ENCODE peak calls at places on chromosomes 16 and 17, in nine cellular contexts. Z, X, T, K, J, W, E, Q and P are unnamed samples.
A peak's percentile ranks its signal among the peaks of the same experiment; 100 is the strongest.

GRCh38 chr17:70205386-70205785 is 36.1 kb downstream of the KCNJ2 start:
- DNase-seq in E (no peak), W (no peak), J (no peak), Z (no peak), X (no peak), Q (no peak), T (no peak), K (peak; percentile 45), P (no peak)

GRCh38 chr17:64326420-64327054 is 63.5 kb upstream of the TEX2 start:
- DNase-seq in T (peak; percentile 92), Q (peak; percentile 18), J (peak; percentile 81), W (peak; percentile 89), K (no peak), Z (peak; percentile 70), E (peak; percentile 57), X (peak; percentile 16), P (peak; percentile 95)

GRCh38 chr16:17447273-17447672 is 23.5 kb downstream of the XYLT1 start:
- DNase-seq in X (no peak), J (no peak), Z (no peak), T (no peak), K (no peak), E (no peak), W (no peak), Q (no peak), P (no peak)

GRCh38 chr16:2016407-2016922 is 3.1 kb upstream of the NPW start:
- DNase-seq in X (no peak), E (no peak), K (peak; percentile 63), W (no peak), J (no peak), T (no peak), Q (no peak), Z (no peak), P (no peak)

GRCh38 chr17:76865174-76865573 is 3.0 kb upstream of the MGAT5B start:
- DNase-seq in X (no peak), Z (no peak), W (no peak), J (no peak), E (no peak), Q (no peak), T (no peak), K (no peak), P (no peak)

GRCh38 chr16:30650369-30651123 is at the start of gene PRR14:
- DNase-seq in E (peak; percentile 89), Z (peak; percentile 100), T (peak; percentile 100), W (peak; percentile 100), X (peak; percentile 100), K (peak; percentile 99), J (peak; percentile 100), Q (peak; percentile 100), P (peak; percentile 100)

GRCh38 chr17:16977932-16978331 is 6.0 kb upstream of the TNFRSF13B start:
- DNase-seq in J (peak; percentile 17), K (no peak), Q (no peak), E (peak; percentile 35), X (no peak), Z (no peak), T (no peak), W (no peak), P (peak; percentile 21)

GRCh38 chr16:29806096-29806579 is at the start of gene MAZ:
- DNase-seq in Q (no peak), J (no peak), X (no peak), Z (no peak), E (no peak), K (no peak), W (no peak), T (no peak), P (no peak)

GRCh38 chr16:19443659-19444058 is 26.0 kb downstream of the TMC5 start:
- DNase-seq in E (no peak), X (no peak), K (no peak), W (no peak), Z (no peak), J (no peak), T (no peak), Q (no peak), P (no peak)

GRCh38 chr16:19436540-19436939 is 18.9 kb downstream of the TMC5 start:
- DNase-seq in E (no peak), Z (no peak), J (no peak), X (no peak), W (no peak), T (no peak), K (no peak), Q (no peak), P (no peak)

GRCh38 chr16:19437280-19437679 is 19.6 kb downstream of the TMC5 start:
- DNase-seq in Q (no peak), Z (no peak), E (no peak), T (no peak), K (peak; percentile 70), X (no peak), W (no peak), J (no peak), P (no peak)

GRCh38 chr16:19438739-19439138 is 21.1 kb downstream of the TMC5 start:
- DNase-seq in K (no peak), J (no peak), Q (no peak), T (no peak), W (no peak), E (no peak), Z (no peak), X (no peak), P (no peak)

DNA sequence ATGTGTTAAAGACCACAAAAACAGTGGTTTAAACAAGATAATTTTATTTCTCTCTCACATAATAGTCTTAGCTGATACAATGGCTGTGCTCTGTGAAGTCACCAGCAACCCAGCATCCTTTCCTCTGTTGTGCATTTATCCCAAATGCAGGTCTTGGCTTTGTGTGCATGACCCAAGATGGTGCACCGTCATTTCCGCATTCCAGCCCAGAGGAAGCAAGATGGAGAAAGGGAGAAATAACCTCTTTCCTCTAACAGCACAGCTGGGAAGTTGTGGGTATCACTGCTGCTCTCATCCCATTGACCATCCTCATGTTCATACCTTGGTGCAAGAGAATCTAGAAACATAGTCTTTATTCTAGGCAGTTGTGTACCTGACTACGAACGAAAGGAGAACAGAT is 21.8 kb downstream of the TMC5 start:
- DNase-seq in E (no peak), K (no peak), W (no peak), Q (no peak), Z (no peak), T (no peak), J (no peak), X (no peak), P (no peak)
- H3K4me3 ChIP-seq in E (no peak overlapping the region), K (no peak overlapping the region), W (no peak overlapping the region), Q (no peak overlapping the region), Z (no peak overlapping the region), T (no peak overlapping the region), J (no peak overlapping the region), X (no peak overlapping the region), P (no peak overlapping the region)

GRCh38 chr17:45146166-45146565 is 2.1 kb upstream of the HEXIM1 start:
- DNase-seq in W (no peak), Q (no peak), K (no peak), E (no peak), T (no peak), J (peak; percentile 71), X (no peak), Z (peak; percentile 66), P (no peak)

GRCh38 chr17:45144199-45145034 is 3.9 kb upstream of the HEXIM1 start:
- DNase-seq in K (no peak), W (peak; percentile 81), Q (peak; percentile 69), J (peak; percentile 86), T (peak; percentile 39), Z (peak; percentile 73), X (peak; percentile 56), E (no peak), P (no peak)

GRCh38 chr17:45143767-45144198 is 4.5 kb upstream of the HEXIM1 start:
- DNase-seq in J (peak; percentile 98), Z (peak; percentile 87), E (no peak), W (peak; percentile 84), K (no peak), X (peak; percentile 89), Q (peak; percentile 78), T (peak; percentile 95), P (peak; percentile 98)

GRCh38 chr17:45145035-45145389 is 3.3 kb upstream of the HEXIM1 start:
- DNase-seq in W (no peak), J (peak; percentile 66), Q (no peak), X (no peak), E (no peak), K (no peak), Z (no peak), T (no peak), P (no peak)

GRCh38 chr17:45143101-45143670 is 5.1 kb upstream of the HEXIM1 start:
- DNase-seq in T (no peak), Q (no peak), Z (no peak), K (no peak), X (no peak), W (no peak), E (no peak), J (no peak), P (no peak)
- H3K4me3 ChIP-seq in T (peak overlapping the region; percentile 57), Q (peak overlapping the region; percentile 54), Z (no peak overlapping the region), K (no peak overlapping the region), X (peak overlapping the region; percentile 42), W (peak overlapping the region; percentile 51), E (no peak overlapping the region), J (peak overlapping the region; percentile 54), P (no peak overlapping the region)

GRCh38 chr16:66304961-66305360 is 61.5 kb upstream of the CDH5 start:
- DNase-seq in E (no peak), K (no peak), T (no peak), X (no peak), Z (no peak), Q (no peak), J (peak; percentile 46), W (no peak), P (peak; percentile 71)

GRCh38 chr16:66300501-66300900 is 66.0 kb upstream of the CDH5 start:
- DNase-seq in Z (no peak), T (no peak), Q (no peak), E (no peak), X (no peak), W (no peak), J (peak; percentile 15), K (no peak), P (peak; percentile 52)

GRCh38 chr16:66308096-66308495 is 58.4 kb upstream of the CDH5 start:
- DNase-seq in X (no peak), E (no peak), Z (no peak), T (peak; percentile 7), Q (no peak), K (no peak), W (no peak), J (no peak), P (no peak)

GRCh38 chr16:66306366-66307150 is 59.9 kb upstream of the CDH5 start:
- DNase-seq in W (no peak), Z (no peak), J (peak; percentile 24), Q (no peak), X (no peak), K (no peak), E (no peak), T (no peak), P (no peak)

DNA sequence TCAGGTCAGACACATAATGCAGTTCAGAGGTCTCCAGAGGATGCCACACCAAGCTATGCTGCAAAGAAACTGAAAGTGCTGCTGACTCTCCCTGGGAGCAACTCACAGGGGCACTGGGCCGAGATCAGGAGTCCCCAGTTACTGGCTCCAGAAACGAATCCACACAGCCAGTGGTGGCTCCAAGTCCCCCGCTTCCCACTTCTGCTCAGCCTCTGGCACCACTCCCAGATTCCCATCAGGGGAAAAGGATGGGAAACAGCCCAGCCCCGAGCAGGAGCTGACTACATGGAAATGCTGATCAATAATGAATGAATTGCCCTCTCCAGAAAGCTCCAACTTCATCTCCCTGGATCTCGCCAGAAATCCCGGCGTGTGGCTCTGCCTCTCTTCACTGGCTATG is 62.3 kb upstream of the CDH5 start:
- DNase-seq in J (no peak), Z (no peak), Q (no peak), K (no peak), E (no peak), T (no peak), X (no peak), W (no peak), P (peak; percentile 76)
- H3K4me3 ChIP-seq in J (no peak overlapping the region), Z (no peak overlapping the region), Q (no peak overlapping the region), K (no peak overlapping the region), E (no peak overlapping the region), T (no peak overlapping the region), X (no peak overlapping the region), W (no peak overlapping the region), P (no peak overlapping the region)

GRCh38 chr16:14511798-14512131 is 118.3 kb downstream of the PARN start:
- DNase-seq in E (no peak), Z (no peak), Q (no peak), W (no peak), K (no peak), T (no peak), J (no peak), X (no peak), P (no peak)

GRCh38 chr16:14509055-14509454 is 121.0 kb downstream of the PARN start:
- DNase-seq in X (no peak), E (no peak), K (no peak), W (no peak), J (no peak), T (no peak), Q (no peak), Z (no peak), P (no peak)

GRCh38 chr16:14510581-14510938 is 119.5 kb downstream of the PARN start:
- DNase-seq in J (no peak), Q (no peak), K (no peak), Z (no peak), W (no peak), E (no peak), T (no peak), X (no peak), P (no peak)

GRCh38 chr16:14509675-14510132 is 120.4 kb downstream of the PARN start:
- DNase-seq in W (no peak), Q (no peak), E (no peak), J (no peak), T (no peak), X (no peak), K (no peak), Z (no peak), P (no peak)

DNA sequence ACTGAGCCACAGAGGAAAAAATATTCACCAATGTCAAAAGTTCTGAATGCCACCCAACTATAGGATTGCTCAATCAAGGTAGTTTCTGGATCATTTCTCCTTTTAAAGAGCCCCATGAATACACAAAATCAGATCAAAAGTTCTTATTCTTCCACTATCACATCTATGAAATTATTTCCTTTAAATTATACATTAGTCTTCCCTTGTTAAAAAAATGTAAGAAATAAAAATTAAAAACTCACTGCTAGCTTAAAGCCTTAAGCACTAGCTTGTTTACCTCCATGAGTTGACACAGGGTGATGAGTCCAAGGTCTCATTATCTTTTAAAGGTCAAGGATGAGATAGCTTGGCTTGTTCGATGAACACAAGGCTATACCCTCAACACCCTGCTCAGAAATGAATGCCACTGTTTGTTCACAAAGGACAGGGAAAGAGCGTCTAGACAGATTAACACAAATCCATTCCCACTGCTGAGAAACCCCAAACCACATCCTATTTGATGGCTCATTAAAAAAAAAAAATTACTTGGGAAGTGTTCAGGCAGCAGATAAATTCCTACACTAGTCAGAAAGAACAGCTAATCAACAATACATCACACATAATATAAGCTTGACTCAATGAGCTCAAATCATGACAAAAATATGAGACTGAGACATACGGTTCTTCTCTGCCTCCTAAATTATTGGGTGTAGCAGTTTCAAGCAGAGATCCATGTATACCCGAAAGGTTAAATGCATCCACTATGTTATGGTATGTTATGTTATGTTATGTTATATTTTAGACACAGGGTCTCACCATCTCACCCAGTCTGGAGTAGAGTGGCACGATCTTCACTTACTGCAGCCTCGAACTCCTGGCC is 118.9 kb downstream of the PARN start:
- DNase-seq in Z (no peak), E (no peak), K (no peak), Q (no peak), T (no peak), J (no peak), X (no peak), W (no peak), P (no peak)
- H3K4me3 ChIP-seq in Z (no peak overlapping the region), E (no peak overlapping the region), K (no peak overlapping the region), Q (no peak overlapping the region), T (no peak overlapping the region), J (no peak overlapping the region), X (no peak overlapping the region), W (no peak overlapping the region), P (no peak overlapping the region)